ENCODE peak calls at places on chromosomes 16 and 17, in eight cellular contexts. I, E, H, G, J, Q, D and U are unnamed samples.

GRCh38 chr17:69733171-69734014 is 318.9 kb downstream of the MAP2K6 start:
- DNase-seq in I (peak), E (no peak), H (peak), G (no peak), J (no peak), Q (no peak), D (peak), U (no peak)

GRCh38 chr16:57094911-57095310 is 2.5 kb downstream of the CPNE2 start:
- DNase-seq in I (no peak), E (no peak), H (no peak), G (no peak), J (no peak), Q (no peak), D (no peak), U (no peak)

GRCh38 chr16:55900616-55901393 is 25.6 kb upstream of the CES5A start:
- DNase-seq in I (no peak), E (no peak), H (no peak), G (no peak), J (no peak), Q (no peak), D (no peak), U (no peak)

GRCh38 chr17:65131946-65132345 is 5.2 kb upstream of the RGS9 start:
- DNase-seq in I (peak), E (no peak), H (peak), G (no peak), J (no peak), Q (no peak), D (peak), U (no peak)

GRCh38 chr17:17957584-17957916 is 14.7 kb downstream of the TOM1L2 start:
- DNase-seq in I (no peak), E (no peak), H (no peak), G (no peak), J (no peak), Q (no peak), D (no peak), U (no peak)

GRCh38 chr17:35612924-35613521 is 25.9 kb downstream of the AP2B1 start:
- DNase-seq in I (no peak), E (peak), H (peak), G (peak), J (peak), Q (no peak), D (peak), U (no peak)

GRCh38 chr17:7711356-7711755 is 6.2 kb upstream of the DNAH2 start:
- DNase-seq in I (no peak), E (no peak), H (no peak), G (no peak), J (no peak), Q (no peak), D (no peak), U (no peak)

GRCh38 chr16:29809850-29810698 is 1.9 kb upstream of the PRRT2 start:
- DNase-seq in I (no peak), E (no peak), H (no peak), G (peak), J (peak), Q (peak), D (no peak), U (no peak)

GRCh38 chr16:813204-813915 is 12.8 kb upstream of the GNG13 start:
- DNase-seq in I (no peak), E (no peak), H (no peak), G (no peak), J (no peak), Q (no peak), D (peak), U (peak)

GRCh38 chr16:74731853-74732477 is 31.3 kb upstream of the MLKL start:
- DNase-seq in I (no peak), E (no peak), H (no peak), G (no peak), J (no peak), Q (no peak), D (no peak), U (no peak)

GRCh38 chr16:27740496-27741201 is 190.7 kb downstream of the KATNIP start:
- DNase-seq in I (no peak), E (no peak), H (peak), G (no peak), J (no peak), Q (no peak), D (no peak), U (no peak)

GRCh38 chr17:49224198-49224996 is 6.2 kb downstream of the PHOSPHO1 start:
- DNase-seq in I (no peak), E (peak), H (no peak), G (no peak), J (no peak), Q (peak), D (no peak), U (no peak)

GRCh38 chr16:25235991-25236390 is 19.2 kb downstream of the AQP8 start:
- DNase-seq in I (no peak), E (no peak), H (no peak), G (no peak), J (no peak), Q (no peak), D (peak), U (peak)

GRCh38 chr16:31181102-31181830 is 1.3 kb downstream of the FUS start:
- DNase-seq in I (no peak), E (peak), H (peak), G (peak), J (peak), Q (peak), D (peak), U (no peak)

GRCh38 chr17:12020595-12021590 is at the start of gene MAP2K4:
- DNase-seq in I (peak), E (peak), H (peak), G (peak), J (peak), Q (peak), D (peak), U (peak)

GRCh38 chr17:75146597-75146996 is 7.7 kb downstream of the JPT1 start:
- DNase-seq in I (no peak), E (no peak), H (no peak), G (no peak), J (no peak), Q (no peak), D (peak), U (no peak)

GRCh38 chr17:1649844-1650409 is at the start of gene RILP:
- DNase-seq in I (no peak), E (peak), H (peak), G (peak), J (peak), Q (peak), D (no peak), U (peak)

GRCh38 chr16:83206426-83206825 is 579.7 kb downstream of the CDH13 start:
- DNase-seq in I (no peak), E (no peak), H (peak), G (no peak), J (no peak), Q (no peak), D (no peak), U (no peak)

GRCh38 chr16:50878966-50879615 is 137.2 kb downstream of the CYLD start:
- DNase-seq in I (no peak), E (no peak), H (no peak), G (no peak), J (no peak), Q (no peak), D (no peak), U (no peak)

GRCh38 chr16:75064403-75065148 is 52.0 kb downstream of the LDHD start:
- DNase-seq in I (no peak), E (peak), H (no peak), G (no peak), J (no peak), Q (no peak), D (peak), U (no peak)

GRCh38 chr16:29029168-29029994 is 44.5 kb downstream of the LAT start:
- DNase-seq in I (peak), E (no peak), H (peak), G (no peak), J (no peak), Q (peak), D (peak), U (no peak)

GRCh38 chr16:48113471-48113870 is 42.3 kb downstream of the ABCC12 start:
- DNase-seq in I (no peak), E (no peak), H (no peak), G (no peak), J (no peak), Q (no peak), D (no peak), U (no peak)

GRCh38 chr16:85418978-85419491 is 194.1 kb upstream of the GSE1 start:
- DNase-seq in I (no peak), E (no peak), H (no peak), G (peak), J (no peak), Q (peak), D (no peak), U (no peak)
- TF ChIP-seq CTCF in I (peak), E (no peak), H (no peak), G (no peak), J (no peak), Q (no peak), D (no peak), U (no peak)

GRCh38 chr16:88686062-88686438 is 257 bp downstream of the SNAI3 start:
- DNase-seq in I (no peak), E (peak), H (no peak), G (no peak), J (no peak), Q (peak), D (no peak), U (no peak)
- TF ChIP-seq CTCF in I (no peak), E (no peak), H (no peak), G (no peak), J (no peak), Q (no peak), D (no peak), U (no peak)

GRCh38 chr17:34357398-34357797 is 1.1 kb downstream of the CCL13 start:
- DNase-seq in I (no peak), E (no peak), H (no peak), G (no peak), J (no peak), Q (no peak), D (no peak), U (no peak)
- TF ChIP-seq CTCF in I (no peak), E (no peak), H (no peak), G (no peak), J (no peak), Q (no peak), D (no peak), U (no peak)

GRCh38 chr16:86819523-86819887 is 241.2 kb downstream of the FOXL1 start:
- DNase-seq in I (no peak), E (no peak), H (no peak), G (no peak), J (no peak), Q (no peak), D (no peak), U (no peak)
- TF ChIP-seq CTCF in I (peak), E (no peak), H (peak), G (no peak), J (no peak), Q (no peak), D (peak), U (peak)

DNA sequence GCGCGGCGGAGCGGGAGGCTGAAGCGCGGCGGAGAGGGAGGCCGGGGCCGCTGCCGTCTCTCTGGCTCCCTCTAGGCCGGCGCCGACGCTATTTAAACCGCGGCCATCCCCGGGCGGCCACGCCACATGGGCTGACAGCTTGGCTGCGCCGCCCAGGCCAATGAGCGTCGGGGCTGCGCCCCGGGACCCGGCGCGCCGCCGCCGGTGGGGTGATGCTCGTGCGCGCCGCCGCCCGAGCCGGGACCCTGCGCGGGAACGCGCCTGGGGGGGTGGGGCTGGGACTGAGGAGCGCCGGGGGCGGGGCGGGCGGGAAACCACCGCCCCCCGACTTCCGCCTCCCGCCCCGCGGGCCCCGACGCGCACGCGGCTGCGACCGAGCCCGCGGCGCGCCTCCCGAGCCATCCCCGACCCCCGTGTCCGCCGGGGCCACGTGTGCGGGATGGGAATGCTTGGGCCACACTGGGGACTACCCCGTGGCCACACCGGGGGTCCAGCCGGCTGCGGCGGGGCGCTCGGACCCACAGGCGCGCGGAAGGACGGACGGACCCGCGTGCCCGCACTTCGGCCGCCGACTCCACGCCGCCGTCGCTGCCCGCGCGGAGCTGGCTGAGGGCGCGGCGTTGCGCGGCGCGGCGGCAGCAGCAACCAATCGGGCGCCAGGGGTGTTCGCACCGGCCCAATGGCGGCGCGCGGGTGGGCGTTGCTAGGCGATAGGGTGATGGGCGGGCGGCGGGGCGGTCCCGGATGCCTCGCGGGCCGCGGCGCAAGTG is at the start of gene FASN:
- DNase-seq in I (peak), E (peak), H (peak), G (peak), J (peak), Q (peak), D (peak), U (peak)
- TF ChIP-seq CTCF in I (peak), E (peak), H (peak), G (peak), J (peak), Q (peak), D (peak), U (peak)

DNA sequence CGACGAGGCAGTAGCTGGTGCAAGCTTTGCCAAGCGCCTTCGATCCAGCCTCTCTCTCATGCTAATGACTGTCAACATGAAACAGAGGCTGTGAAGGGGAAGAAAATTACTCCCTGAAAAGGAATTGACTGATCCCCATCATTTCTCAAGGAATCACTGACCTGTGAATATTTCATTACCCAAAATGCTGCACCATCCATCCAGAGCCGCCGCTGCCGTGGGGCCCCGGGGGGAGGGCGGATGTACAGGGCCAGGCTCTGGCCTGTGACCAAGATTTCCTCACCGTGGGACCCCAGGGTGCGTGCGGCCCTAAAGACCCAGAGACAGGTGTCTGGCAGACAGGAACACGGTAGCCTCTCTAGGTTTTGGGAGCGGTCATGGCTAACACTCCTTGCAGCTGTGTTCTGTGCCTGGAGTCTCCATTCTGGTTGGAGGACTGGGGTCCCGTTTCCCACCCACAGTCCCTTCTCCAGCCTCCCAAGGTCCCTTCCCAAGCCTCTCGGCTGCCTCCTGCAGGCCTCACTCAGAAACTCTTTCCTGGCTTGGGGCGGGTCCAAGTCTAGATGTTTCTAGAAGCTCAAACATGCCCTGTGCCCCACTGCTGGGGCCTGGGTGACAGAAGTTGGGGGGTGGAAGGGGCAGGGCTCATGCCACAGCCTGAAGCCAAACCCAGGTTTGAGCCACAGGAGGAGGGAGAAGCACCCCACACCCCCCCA is 73.3 kb downstream of the ENGASE start:
- DNase-seq in I (no peak), E (no peak), H (no peak), G (no peak), J (no peak), Q (no peak), D (no peak), U (no peak)
- TF ChIP-seq CTCF in I (peak), E (no peak), H (no peak), G (no peak), J (no peak), Q (no peak), D (no peak), U (no peak)